ENCODE peak calls at places on chromosomes 16 and 17, in four cellular contexts. Z is DND-41, G is left ventricle myocardium inferior, Q is lower lobe of right lung. L is an unnamed sample.

GRCh38 chr16:88601313-88602036 is 31.3 kb downstream of the ZC3H18 start:
- DNase-seq in Z (no peak), G (no peak), Q (no peak), L (no peak)

GRCh38 chr17:17972126-17972951 is at the start of the genes DRC3 and TOM1L2:
- DNase-seq in Z (peak; percentile 100), G (peak; percentile 100), Q (peak; percentile 100), L (peak; percentile 98)

GRCh38 chr16:75774197-75774596 is 47.9 kb upstream of the CPHXL start:
- DNase-seq in Z (no peak), G (no peak), Q (no peak), L (no peak)

GRCh38 chr16:52114414-52114813 is 432.5 kb downstream of the TOX3 start:
- DNase-seq in Z (no peak), G (no peak), Q (no peak), L (no peak)

GRCh38 chr16:71883193-71883848 is 661 bp downstream of the ZNF821 start:
- DNase-seq in Z (peak; percentile 36), G (peak; percentile 31), Q (peak; percentile 50), L (peak; percentile 43)

GRCh38 chr16:68247400-68247799 is 2.2 kb downstream of the PLA2G15 start:
- DNase-seq in Z (no peak), G (no peak), Q (peak; percentile 64), L (no peak)

GRCh38 chr17:40224707-40225092 is 5.6 kb downstream of the WIPF2 start:
- DNase-seq in Z (no peak), G (no peak), Q (no peak), L (no peak)

GRCh38 chr16:3383045-3383448 is 17.8 kb downstream of the ZSCAN32 start:
- DNase-seq in Z (no peak), G (no peak), Q (no peak), L (no peak)

GRCh38 chr17:57505841-57506240 is 239.3 kb downstream of the CCDC182 start:
- DNase-seq in Z (no peak), G (no peak), Q (no peak), L (no peak)

GRCh38 chr16:72877374-72878028 is 170.4 kb downstream of the ZFHX3 start:
- DNase-seq in Z (peak; percentile 17), G (no peak), Q (no peak), L (no peak)

GRCh38 chr16:19290860-19291259 is 5.3 kb downstream of the CLEC19A start:
- DNase-seq in Z (no peak), G (no peak), Q (no peak), L (no peak)

GRCh38 chr17:49259663-49260010 is 29.1 kb upstream of the PHOSPHO1 start:
- DNase-seq in Z (no peak), G (no peak), Q (no peak), L (no peak)

GRCh38 chr17:47698749-47699535 is 5.0 kb downstream of the TBKBP1 start:
- DNase-seq in Z (peak; percentile 75), G (peak; percentile 55), Q (peak; percentile 75), L (peak; percentile 63)

GRCh38 chr16:23131841-23132576 is 17.2 kb downstream of the USP31 start:
- DNase-seq in Z (no peak), G (no peak), Q (no peak), L (no peak)

DNA sequence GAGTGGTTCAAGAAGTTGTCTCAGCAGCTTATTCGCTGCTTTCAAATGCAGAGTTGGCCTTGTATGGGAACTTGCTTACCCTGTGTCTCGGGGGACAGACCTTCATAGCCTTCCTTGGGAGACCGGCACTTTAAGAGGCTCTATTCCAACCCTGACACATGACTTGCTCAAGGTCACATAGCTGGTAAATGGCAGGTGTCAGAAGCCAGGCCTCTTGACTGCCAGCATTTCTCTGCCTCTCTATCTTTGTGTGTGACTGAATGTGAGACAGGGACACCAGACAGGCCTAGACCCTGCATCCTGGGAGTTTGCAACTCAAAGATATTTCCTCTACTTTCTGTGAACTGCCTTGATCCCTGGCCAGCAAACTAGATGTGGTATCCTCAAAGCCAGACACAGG is 116.8 kb upstream of the TNRC6C start:
- DNase-seq in Z (no peak), G (peak; percentile 19), Q (no peak), L (no peak)
- H3K4me1 ChIP-seq in Z (peaks cover 63% of the 10 kb centered on the region), G (peaks cover 41% of the 10 kb centered on the region), Q (no peaks in the 10 kb centered on the region), L (peaks cover 31% of the 10 kb centered on the region)

GRCh38 chr17:62064029-62064790 is 868 bp downstream of the MED13 start:
- DNase-seq in Z (no peak), G (no peak), Q (no peak), L (no peak)

GRCh38 chr17:62062313-62062712 is 2.8 kb downstream of the MED13 start:
- DNase-seq in Z (no peak), G (no peak), Q (no peak), L (no peak)

GRCh38 chr17:62064791-62065563 is at the start of gene MED13:
- DNase-seq in Z (peak; percentile 62), G (peak; percentile 66), Q (peak; percentile 78), L (peak; percentile 41)

GRCh38 chr17:62065611-62066468 is 762 bp upstream of the MED13 start:
- DNase-seq in Z (peak; percentile 98), G (peak; percentile 98), Q (peak; percentile 99), L (peak; percentile 96)

DNA sequence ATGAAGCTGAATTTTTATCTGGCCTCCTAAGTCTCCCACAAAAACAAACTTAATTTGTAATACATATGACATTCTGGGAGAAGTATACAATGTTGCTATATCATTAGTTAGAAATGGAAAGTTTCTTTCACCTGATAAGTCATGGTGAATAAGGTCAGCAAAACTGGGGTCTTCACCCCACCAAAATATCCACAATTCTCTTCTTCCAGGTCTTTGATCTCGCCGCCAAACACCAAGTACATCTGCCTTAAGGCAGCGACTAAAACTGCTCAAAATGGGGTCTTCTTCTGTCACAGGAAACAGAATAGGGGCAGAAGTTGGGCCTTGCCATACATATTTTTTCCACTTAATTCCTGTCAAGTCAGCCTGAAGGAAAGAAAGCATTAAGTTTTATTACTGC is 2.1 kb downstream of the MED13 start:
- DNase-seq in Z (peak; percentile 13), G (no peak), Q (no peak), L (no peak)
- H3K4me3 ChIP-seq in Z (peak overlapping the region; percentile 80), G (peak overlapping the region; percentile 96), Q (peak overlapping the region; percentile 99), L (peak overlapping the region; percentile 57)

GRCh38 chr17:42406602-42407288 is 16.3 kb downstream of the CAVIN1 start:
- DNase-seq in Z (no peak), G (no peak), Q (no peak), L (no peak)
- H3K4me1 ChIP-seq in Z (no peaks in the 10 kb centered on the region), G (peaks cover 100% of the 10 kb centered on the region), Q (peaks cover 92% of the 10 kb centered on the region), L (peaks cover 4% of the 10 kb centered on the region)

DNA sequence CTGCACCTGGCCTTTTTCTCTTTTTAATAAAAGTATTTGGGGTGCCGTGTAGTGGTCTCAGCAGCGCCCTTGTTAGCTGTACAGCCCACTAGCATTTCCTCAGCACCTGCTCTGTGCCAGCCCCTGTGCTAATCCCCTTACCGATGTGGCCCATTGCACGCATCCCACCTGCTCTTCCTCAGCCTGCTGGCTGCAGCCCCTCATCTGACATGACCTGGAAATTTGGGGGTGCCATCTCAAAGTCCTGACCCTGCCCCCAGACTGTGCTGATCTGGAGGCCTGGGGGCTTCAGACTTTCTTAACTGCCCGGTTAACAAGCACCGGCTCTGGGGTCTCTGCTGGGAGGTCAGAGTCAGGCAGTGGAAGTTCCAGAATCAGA is 10.4 kb downstream of the GPRC5C start:
- DNase-seq in Z (no peak), G (no peak), Q (no peak), L (no peak)
- H3K4me3 ChIP-seq in Z (no peak overlapping the region), G (peak overlapping the region; percentile 59), Q (peak overlapping the region; percentile 40), L (no peak overlapping the region)